ENCODE peak calls at places on chromosomes 1 and 21, in six cellular contexts. X is NCI-H1930, O is NCI-H2081 treated with DMSO at 0.1 percent for 48 hours, A is progenitor cell of endocrine pancreas, B is pons, D is foreskin fibroblast. M is an unnamed sample.

GRCh38 chr1:44705470-44705869 is 25.5 kb downstream of the RNU5D-1 start:
- DNase-seq in D (no peak), O (no peak), X (no peak), A (no peak), B (no peak), M (no peak)

GRCh38 chr1:116910379-116911165 is 856 bp downstream of the PTGFRN start:
- DNase-seq in B (no peak), X (no peak), O (no peak), D (peak), A (peak), M (no peak)

GRCh38 chr1:239426821-239427495 is 40.6 kb downstream of the CHRM3 start:
- DNase-seq in D (no peak), O (no peak), A (no peak), X (no peak), B (no peak), M (no peak)

GRCh38 chr1:179809506-179810366 is 66.6 kb downstream of the FAM163A start:
- DNase-seq in O (peak), D (peak), B (peak), A (peak), X (peak), M (peak)

GRCh38 chr1:246219508-246220030 is 287.5 kb downstream of the SMYD3 start:
- DNase-seq in A (no peak), O (peak), X (no peak), D (peak), B (no peak), M (peak)

GRCh38 chr1:241775021-241775420 is 73.0 kb upstream of the EXO1 start:
- DNase-seq in D (no peak), B (no peak), X (no peak), A (no peak), O (no peak), M (peak)

GRCh38 chr1:25572708-25573590 is 29.5 kb downstream of the LDLRAP1 start:
- DNase-seq in B (peak), X (no peak), A (peak), D (peak), O (no peak), M (no peak)

GRCh38 chr21:31667639-31668038 is 8.1 kb downstream of the SOD1 start:
- DNase-seq in X (no peak), A (no peak), D (no peak), O (no peak), B (no peak), M (no peak)

GRCh38 chr1:167454304-167454928 is 63.9 kb downstream of the CD247 start:
- DNase-seq in X (peak), O (no peak), A (no peak), B (no peak), D (no peak), M (no peak)

GRCh38 chr1:27574871-27575831 is 28.8 kb downstream of the AHDC1 start:
- DNase-seq in D (peak), A (peak), B (no peak), O (no peak), X (peak), M (no peak)

GRCh38 chr21:27154451-27155129 is 187.7 kb upstream of the ADAMTS5 start:
- DNase-seq in X (no peak), A (no peak), D (no peak), O (no peak), B (no peak), M (no peak)

GRCh38 chr1:82777240-82777639 is 976.5 kb downstream of the ADGRL2 start:
- DNase-seq in A (no peak), B (no peak), O (no peak), X (no peak), D (no peak), M (no peak)

GRCh38 chr1:100941098-100941527 is 45.2 kb downstream of the SLC30A7 start:
- DNase-seq in B (no peak), D (no peak), O (no peak), A (no peak), X (no peak), M (no peak)

GRCh38 chr21:27819299-27819698 is 852.4 kb upstream of the ADAMTS5 start:
- DNase-seq in B (no peak), O (no peak), A (no peak), D (no peak), X (no peak), M (no peak)

GRCh38 chr1:182215797-182216196 is 154.3 kb upstream of the ZNF648 start:
- DNase-seq in A (no peak), O (no peak), X (no peak), D (peak), B (no peak), M (no peak)

GRCh38 chr1:32265846-32266245 is 14.8 kb downstream of the LCK start:
- DNase-seq in X (no peak), B (no peak), A (no peak), O (no peak), D (no peak), M (no peak)

GRCh38 chr1:202802998-202803932 is 5.0 kb downstream of the KDM5B start:
- DNase-seq in D (peak), B (no peak), A (no peak), O (no peak), X (no peak), M (no peak)

GRCh38 chr1:9909222-9910046 is 635 bp downstream of the CTNNBIP1 start:
- DNase-seq in O (no peak), A (peak), X (no peak), B (no peak), D (no peak), M (no peak)

GRCh38 chr1:215476541-215476940 is 90.6 kb upstream of the KCTD3 start:
- DNase-seq in X (no peak), D (peak), O (no peak), B (no peak), A (no peak), M (no peak)

GRCh38 chr21:45301521-45302081 is 13.9 kb upstream of the POFUT2 start:
- DNase-seq in D (no peak), O (no peak), B (no peak), A (no peak), X (no peak), M (no peak)

GRCh38 chr1:232568331-232568852 is 61.5 kb downstream of the SIPA1L2 start:
- DNase-seq in D (peak), B (no peak), A (no peak), X (no peak), O (no peak), M (no peak)

GRCh38 chr1:47487332-47487731 is 49.5 kb downstream of the FOXD2 start:
- DNase-seq in A (no peak), B (no peak), D (no peak), O (no peak), X (no peak), M (no peak)

GRCh38 chr1:77888071-77888428 is 374 bp upstream of the NEXN start:
- DNase-seq in O (no peak), A (no peak), X (no peak), B (no peak), D (peak), M (no peak)

GRCh38 chr1:85307987-85308836 is 31.8 kb upstream of the BCL10 start:
- DNase-seq in D (peak), O (no peak), A (peak), X (peak), B (peak), M (no peak)

GRCh38 chr1:34796990-34797389 is 4.2 kb downstream of the GJA4 start:
- DNase-seq in A (no peak), B (no peak), O (no peak), D (no peak), X (no peak), M (no peak)

GRCh38 chr1:162633327-162633762 is 1.1 kb downstream of the DDR2 start:
- DNase-seq in X (no peak), A (no peak), O (no peak), B (no peak), D (peak), M (no peak)

GRCh38 chr1:54016343-54017282 is 1.4 kb downstream of the LDLRAD1 start:
- DNase-seq in A (no peak), D (peak), X (no peak), B (no peak), O (no peak), M (no peak)

GRCh38 chr21:33042812-33043211 is 17.1 kb downstream of the OLIG2 start:
- DNase-seq in B (no peak), A (no peak), X (no peak), O (no peak), D (peak), M (no peak)

GRCh38 chr1:159868766-159869165 is 6.3 kb upstream of the VSIG8 start:
- DNase-seq in X (no peak), A (no peak), B (no peak), O (no peak), D (no peak), M (no peak)

GRCh38 chr1:167618366-167618765 is 11.7 kb upstream of the RCSD1 start:
- DNase-seq in X (no peak), D (no peak), A (no peak), B (no peak), O (no peak), M (no peak)

GRCh38 chr1:41109316-41110263 is 88.1 kb upstream of the SLFNL1 start:
- DNase-seq in B (peak), D (peak), A (no peak), O (no peak), X (no peak), M (no peak)

GRCh38 chr1:110559157-110559556 is 40.2 kb upstream of the KCNA10 start:
- DNase-seq in B (no peak), D (no peak), X (no peak), O (no peak), A (no peak), M (no peak)

GRCh38 chr1:240201931-240202330 is 110.2 kb downstream of the FMN2 start:
- DNase-seq in D (no peak), A (no peak), X (no peak), B (no peak), O (no peak), M (no peak)

GRCh38 chr21:41950941-41951408 is 2.8 kb downstream of the C2CD2 start:
- DNase-seq in D (no peak), X (no peak), A (no peak), B (no peak), O (no peak), M (no peak)

GRCh38 chr1:93021539-93022134 is 57.4 kb upstream of the MTF2 start:
- DNase-seq in O (no peak), X (peak), A (no peak), D (peak), B (peak), M (no peak)

M was measured in NCI-H1436 treated with DMSO at 0.1 percent for 48 hours.